ENCODE peak calls at places on chromosomes 4 and X, in four cellular contexts. One of them, this sample, is unnamed.

GRCh38 chr4:186341655-186342054 is 75.7 kb downstream of the F11 start:
- DNase-seq in HT1080: no peak
- DNase-seq in GM12865: no peak
- DNase-seq in germinal center: no peak
- DNase-seq in this sample: no peak

GRCh38 chr4:70711599-70711998 is 10.2 kb upstream of the RUFY3 start:
- DNase-seq in germinal center: no peak
- DNase-seq in HT1080: no peak
- DNase-seq in GM12865: no peak
- DNase-seq in this sample: no peak

GRCh38 chr4:141425124-141425523 is 204.4 kb downstream of the ZNF330 start:
- DNase-seq in GM12865: no peak
- DNase-seq in germinal center: no peak
- DNase-seq in HT1080: peak; percentile 65
- DNase-seq in this sample: no peak

GRCh38 chr4:18480928-18481327 is 459.4 kb upstream of the LCORL start:
- DNase-seq in HT1080: no peak
- DNase-seq in GM12865: no peak
- DNase-seq in germinal center: no peak
- DNase-seq in this sample: no peak

GRCh38 chr4:94399721-94400120 is 52.0 kb upstream of the PDLIM5 start:
- DNase-seq in germinal center: no peak
- DNase-seq in HT1080: no peak
- DNase-seq in GM12865: no peak
- DNase-seq in this sample: no peak

GRCh38 chrX:40097492-40098263 is at the start of gene BCOR:
- DNase-seq in GM12865: peak; percentile 85
- DNase-seq in HT1080: peak; percentile 39
- DNase-seq in germinal center: no peak
- DNase-seq in this sample: peak; percentile 84

GRCh38 chr4:40630335-40631021 is 814 bp upstream of the RBM47 start:
- DNase-seq in HT1080: no peak
- DNase-seq in GM12865: peak; percentile 86
- DNase-seq in germinal center: peak; percentile 65
- DNase-seq in this sample: no peak

GRCh38 chr4:129455462-129455861 is 359.5 kb downstream of the C4orf33 start:
- DNase-seq in germinal center: no peak
- DNase-seq in GM12865: no peak
- DNase-seq in HT1080: no peak
- DNase-seq in this sample: no peak

GRCh38 chrX:110081740-110082139 is 78.8 kb downstream of the TMEM164 start:
- DNase-seq in HT1080: peak; percentile 71
- DNase-seq in GM12865: no peak
- DNase-seq in germinal center: no peak
- DNase-seq in this sample: no peak

GRCh38 chr4:76484654-76485053 is 49.6 kb downstream of the SHROOM3 start:
- DNase-seq in HT1080: no peak
- DNase-seq in GM12865: no peak
- DNase-seq in germinal center: no peak
- DNase-seq in this sample: no peak

GRCh38 chrX:40651620-40652223 is 4.4 kb upstream of the CXorf38 start:
- DNase-seq in germinal center: peak; percentile 9
- DNase-seq in HT1080: peak; percentile 29
- DNase-seq in GM12865: peak; percentile 75
- DNase-seq in this sample: peak; percentile 88

GRCh38 chrX:19886888-19887531 is 390 bp downstream of the SH3KBP1 start:
- DNase-seq in germinal center: peak; percentile 39
- DNase-seq in GM12865: no peak
- DNase-seq in HT1080: no peak
- DNase-seq in this sample: peak; percentile 64

This sample was measured in Karpas-422.